ENCODE peak calls at places on chromosomes 3 and 15, in four cellular contexts. T is A549, J is body of pancreas, S is suprapubic skin. D is an unnamed sample.

GRCh38 chr3:10929978-10930620 is 62.4 kb upstream of the SLC6A1 start:
- DNase-seq in T (no peak), J (peak), S (no peak), D (no peak)

GRCh38 chr3:194879991-194880939 is 194.6 kb downstream of the FAM43A start:
- DNase-seq in T (no peak), J (no peak), S (peak), D (no peak)

GRCh38 chr3:111967071-111967470 is 11.8 kb upstream of the ABHD10 start:
- DNase-seq in T (no peak), J (no peak), S (no peak), D (no peak)

GRCh38 chr3:197117107-197117506 is 87.5 kb upstream of the MELTF start:
- DNase-seq in T (no peak), J (no peak), S (no peak), D (no peak)

GRCh38 chr3:108345492-108346205 is 49.3 kb downstream of the HHLA2 start:
- DNase-seq in T (no peak), J (peak), S (no peak), D (no peak)

GRCh38 chr3:137349949-137350348 is 392.2 kb downstream of the IL20RB start:
- DNase-seq in T (no peak), J (no peak), S (no peak), D (no peak)

GRCh38 chr3:11476814-11477213 is 166.9 kb downstream of the VGLL4 start:
- DNase-seq in T (no peak), J (no peak), S (no peak), D (no peak)

GRCh38 chr15:74769463-74770025 is 12.3 kb upstream of the CSK start:
- DNase-seq in T (no peak), J (no peak), S (no peak), D (no peak)

GRCh38 chr15:82047493-82048446 is 2.0 kb upstream of the MEX3B start:
- DNase-seq in T (peak), J (no peak), S (no peak), D (no peak)

GRCh38 chr3:14598143-14598569 is 53.4 kb upstream of the CCDC174 start:
- DNase-seq in T (peak), J (no peak), S (no peak), D (peak)

GRCh38 chr15:45458746-45459403 is 63.7 kb downstream of the SLC30A4 start:
- DNase-seq in T (no peak), J (peak), S (no peak), D (peak)

GRCh38 chr3:41026394-41027177 is 172.7 kb upstream of the CTNNB1 start:
- DNase-seq in T (peak), J (peak), S (no peak), D (peak)

GRCh38 chr15:75834011-75834410 is 9.2 kb upstream of the UBE2Q2 start:
- DNase-seq in T (no peak), J (no peak), S (no peak), D (no peak)

GRCh38 chr3:105365536-105366301 is 990 bp upstream of the ALCAM start:
- DNase-seq in T (peak), J (peak), S (peak), D (no peak)

GRCh38 chr3:10306156-10306555 is 13.4 kb upstream of the GHRL start:
- DNase-seq in T (no peak), J (no peak), S (no peak), D (no peak)

GRCh38 chr3:139797724-139798343 is 120.1 kb upstream of the NMNAT3 start:
- DNase-seq in T (no peak), J (peak), S (no peak), D (peak)

GRCh38 chr3:59317386-59317785 is 267.6 kb upstream of the CFAP20DC start:
- DNase-seq in T (no peak), J (no peak), S (no peak), D (no peak)

GRCh38 chr3:108713801-108714200 is 43.4 kb downstream of the RETNLB start:
- DNase-seq in T (no peak), J (no peak), S (no peak), D (no peak)

GRCh38 chr15:49282366-49282765 is 112.3 kb downstream of the GALK2 start:
- DNase-seq in T (no peak), J (no peak), S (no peak), D (no peak)

GRCh38 chr15:64349375-64349774 is 6.6 kb downstream of the CSNK1G1 start:
- DNase-seq in T (no peak), J (no peak), S (no peak), D (no peak)

GRCh38 chr15:43150171-43150929 is 17.0 kb downstream of the TMEM62 start:
- DNase-seq in T (peak), J (no peak), S (no peak), D (no peak)

GRCh38 chr15:92009162-92009561 is 155.7 kb downstream of the SLCO3A1 start:
- DNase-seq in T (no peak), J (no peak), S (no peak), D (no peak)

GRCh38 chr3:152797751-152798432 is 37.0 kb upstream of the P2RY1 start:
- DNase-seq in T (no peak), J (no peak), S (no peak), D (no peak)

GRCh38 chr3:194130807-194131589 is 5.0 kb upstream of the HES1 start:
- DNase-seq in T (no peak), J (peak), S (no peak), D (no peak)

GRCh38 chr3:146134348-146135117 is 26.5 kb downstream of the PLOD2 start:
- DNase-seq in T (no peak), J (no peak), S (no peak), D (no peak)

GRCh38 chr3:13379191-13379830 is 40.8 kb downstream of the NUP210 start:
- DNase-seq in T (no peak), J (no peak), S (no peak), D (no peak)

GRCh38 chr3:86937306-86937791 is 53.6 kb downstream of the VGLL3 start:
- DNase-seq in T (no peak), J (peak), S (no peak), D (no peak)

GRCh38 chr15:91435108-91435507 is 335.1 kb downstream of the SV2B start:
- DNase-seq in T (no peak), J (no peak), S (no peak), D (no peak)

GRCh38 chr3:149134560-149134959 is 5.1 kb downstream of the HPS3 start:
- DNase-seq in T (no peak), J (no peak), S (no peak), D (no peak)

GRCh38 chr3:154112146-154112545 is 9.0 kb upstream of the ARHGEF26 start:
- DNase-seq in T (no peak), J (no peak), S (no peak), D (no peak)

GRCh38 chr3:194945508-194945907 is 259.8 kb downstream of the FAM43A start:
- DNase-seq in T (no peak), J (no peak), S (no peak), D (no peak)

GRCh38 chr3:194046995-194047681 is 88.8 kb upstream of the HES1 start:
- DNase-seq in T (no peak), J (peak), S (no peak), D (no peak)

DNA sequence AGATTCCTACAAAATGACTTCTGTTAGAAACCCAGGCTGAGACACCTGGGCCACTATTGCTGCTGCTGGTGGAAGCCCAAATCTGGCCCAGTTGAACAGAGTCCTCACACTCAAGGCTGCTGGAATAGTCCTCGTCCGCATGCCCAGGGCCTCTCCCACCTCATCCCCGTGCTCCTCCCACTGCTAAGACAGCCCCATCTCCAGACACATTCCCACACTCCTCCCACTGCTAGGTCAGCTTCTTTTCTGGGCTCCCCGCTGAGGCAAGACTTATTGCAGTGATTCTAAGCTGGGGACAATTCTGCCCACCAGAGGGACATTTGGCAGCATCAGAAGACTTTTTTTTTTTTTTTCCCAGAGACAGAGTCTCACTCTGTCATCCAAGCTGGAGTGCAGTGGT is 35.2 kb downstream of the POC1A start:
- DNase-seq in T (no peak), J (no peak), S (no peak), D (no peak)
- TF ChIP-seq POLR2A in T (no peak), J (no peak), S (no peak), D (no peak)

DNA sequence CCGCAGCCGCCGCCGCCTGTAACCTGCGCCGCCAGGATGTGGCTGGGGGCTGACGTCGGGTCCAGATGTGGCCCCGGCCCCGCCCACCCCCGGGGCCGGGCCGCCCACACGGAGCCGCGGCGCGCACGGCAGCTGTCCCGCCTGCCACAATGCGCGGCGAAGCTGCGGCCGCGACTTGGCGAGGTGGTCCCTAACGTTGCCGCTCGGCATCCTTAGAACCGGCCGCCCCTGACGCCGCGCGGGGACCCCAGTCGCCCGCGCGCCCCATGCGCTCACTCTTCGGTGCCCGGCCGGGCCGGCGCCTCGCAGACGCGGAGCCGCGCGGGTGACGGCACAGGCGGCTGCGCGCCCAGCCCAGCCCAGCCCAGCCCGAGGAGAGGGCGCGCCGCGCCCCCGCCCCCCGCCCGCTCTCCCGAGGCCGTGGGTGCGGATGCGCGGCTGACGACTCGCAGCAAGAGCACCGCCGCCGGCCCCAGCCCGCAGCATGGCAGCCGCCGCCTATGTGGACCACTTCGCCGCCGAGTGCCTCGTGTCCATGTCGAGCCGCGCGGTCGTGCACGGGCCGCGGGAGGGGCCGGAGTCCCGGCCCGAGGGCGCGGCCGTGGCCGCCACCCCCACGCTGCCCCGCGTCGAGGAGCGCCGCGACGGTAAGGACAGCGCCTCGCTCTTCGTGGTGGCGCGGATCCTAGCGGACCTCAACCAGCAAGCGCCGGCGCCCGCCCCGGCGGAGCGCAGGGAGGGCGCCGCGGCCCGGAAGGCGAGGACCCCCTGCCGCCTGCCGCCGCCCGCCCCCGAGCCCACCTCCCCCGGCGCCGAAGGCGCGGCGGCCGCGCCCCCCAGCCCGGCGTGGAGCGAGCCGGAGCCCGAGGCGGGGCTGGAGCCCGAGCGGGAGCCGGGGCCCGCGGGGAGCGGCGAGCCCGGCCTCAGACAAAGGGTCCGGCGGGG is at the start of gene KLF13:
- DNase-seq in T (peak), J (peak), S (no peak), D (peak)
- TF ChIP-seq POLR2A in T (peak), J (no peak), S (peak), D (peak)

GRCh38 chr3:55482496-55483195 is 4.5 kb downstream of the WNT5A start:
- DNase-seq in T (no peak), J (peak), S (no peak), D (no peak)
- TF ChIP-seq POLR2A in T (no peak), J (no peak), S (no peak), D (no peak)

GRCh38 chr3:117349566-117349965 is 640.0 kb downstream of the TUSC7 start:
- DNase-seq in T (no peak), J (no peak), S (no peak), D (no peak)
- TF ChIP-seq POLR2A in T (no peak), J (no peak), S (no peak), D (no peak)